ENCODE peak calls at places on chromosomes 13 and 19, in six cellular contexts. U is esophagus squamous epithelium; F is BJ; E is hippocampal formation; H is NCI-H69; O is stimulated activated CD8-positive, alpha-beta memory T cell treated with anti-CD3 and anti-CD28 coated beads, Interleukin-12 subunit alpha, Interleukin-12 subunit beta, amount 100 ng/mL, for 4 hours. A is an unnamed sample.
A peak's percentile ranks its signal among the peaks of the same experiment; 100 is the strongest.

GRCh38 chr19:709965-710714 is 1.4 kb downstream of the PALM start:
- DNase-seq in E (no peak), O (no peak), H (no peak), F (no peak), U (no peak), A (no peak)

GRCh38 chr13:31046711-31047279 is 114.3 kb downstream of the TEX26 start:
- DNase-seq in O (no peak), U (no peak), E (peak; percentile 27), F (no peak), H (peak; percentile 96), A (no peak)

GRCh38 chr13:110390572-110390971 is 83.5 kb downstream of the COL4A2 start:
- DNase-seq in U (no peak), O (no peak), E (no peak), F (no peak), H (no peak), A (no peak)

GRCh38 chr13:85379991-85380390 is 419.2 kb downstream of the SLITRK6 start:
- DNase-seq in F (no peak), U (no peak), H (no peak), E (no peak), O (no peak), A (no peak)

GRCh38 chr19:2618611-2619010 is 83.9 kb downstream of the GNG7 start:
- DNase-seq in E (no peak), H (no peak), U (no peak), F (no peak), O (peak; percentile 70), A (peak; percentile 53)

GRCh38 chr13:75864718-75865117 is 228.6 kb downstream of the LMO7 start:
- DNase-seq in E (no peak), U (no peak), H (no peak), F (no peak), O (no peak), A (no peak)

GRCh38 chr13:22040810-22041364 is 370.0 kb downstream of the FGF9 start:
- DNase-seq in E (no peak), U (no peak), H (no peak), O (no peak), F (no peak), A (no peak)

GRCh38 chr13:110593430-110594130 is 21.8 kb upstream of the NAXD start:
- DNase-seq in O (no peak), H (peak; percentile 76), U (no peak), F (no peak), E (peak; percentile 36), A (peak; percentile 25)

GRCh38 chr13:113562085-113562749 is 22.3 kb upstream of the TFDP1 start:
- DNase-seq in O (no peak), E (peak; percentile 67), U (no peak), H (peak; percentile 90), F (no peak), A (peak; percentile 16)

GRCh38 chr13:37995052-37995451 is 125.5 kb upstream of the TRPC4 start:
- DNase-seq in O (no peak), E (no peak), F (peak; percentile 5), H (peak; percentile 93), U (no peak), A (no peak)

GRCh38 chr13:109500146-109500773 is 286.1 kb downstream of the IRS2 start:
- DNase-seq in E (no peak), U (no peak), O (no peak), H (no peak), F (no peak), A (no peak)

GRCh38 chr13:28636677-28637317 is 22.1 kb upstream of the POMP start:
- DNase-seq in E (no peak), F (no peak), H (peak; percentile 19), O (peak; percentile 4), U (peak; percentile 10), A (peak; percentile 20)

GRCh38 chr13:25136872-25137623 is 35.0 kb downstream of the AMER2 start:
- DNase-seq in U (no peak), E (no peak), H (no peak), O (no peak), F (no peak), A (no peak)

GRCh38 chr19:50759886-50760285 is 10.4 kb upstream of the GPR32 start:
- DNase-seq in O (no peak), U (no peak), H (no peak), F (no peak), E (no peak), A (no peak)

GRCh38 chr19:16326401-16327130 is 1.9 kb downstream of the KLF2 start:
- DNase-seq in F (no peak), H (no peak), U (no peak), E (no peak), O (peak; percentile 28), A (peak; percentile 66)

GRCh38 chr19:38030681-38031422 is 123.8 kb downstream of the SIPA1L3 start:
- DNase-seq in U (no peak), H (no peak), E (no peak), F (no peak), O (no peak), A (no peak)

GRCh38 chr13:42990147-42990990 is 1.7 kb downstream of the EPSTI1 start:
- DNase-seq in F (no peak), H (peak; percentile 63), O (no peak), E (peak; percentile 50), U (no peak), A (no peak)

GRCh38 chr19:49573009-49573408 is 7.3 kb downstream of the NOSIP start:
- DNase-seq in O (no peak), F (no peak), H (no peak), U (no peak), E (no peak), A (no peak)

GRCh38 chr13:41563501-41564001 is 106.2 kb downstream of the RGCC start:
- DNase-seq in H (no peak), F (no peak), E (peak; percentile 73), U (no peak), O (no peak), A (no peak)

GRCh38 chr19:2722541-2723344 is 1.6 kb upstream of the DIRAS1 start:
- DNase-seq in E (no peak), H (no peak), O (no peak), U (no peak), F (peak; percentile 33), A (no peak)

GRCh38 chr19:33402421-33403220 is 29.1 kb downstream of the CEBPG start:
- DNase-seq in H (peak; percentile 20), O (no peak), F (no peak), E (no peak), U (no peak), A (no peak)

GRCh38 chr19:28794301-28794700 is 418.6 kb downstream of the UQCRFS1 start:
- DNase-seq in O (no peak), U (no peak), F (no peak), E (no peak), H (no peak), A (no peak)

GRCh38 chr13:111577429-111577828 is 257.0 kb downstream of the TEX29 start:
- DNase-seq in E (no peak), F (no peak), H (peak; percentile 93), U (no peak), O (no peak), A (no peak)

GRCh38 chr13:110831437-110832204 is 83.2 kb downstream of the ANKRD10 start:
- DNase-seq in E (no peak), O (no peak), H (no peak), U (no peak), F (no peak), A (no peak)

GRCh38 chr19:2627319-2627829 is 75.1 kb downstream of the GNG7 start:
- DNase-seq in U (peak; percentile 63), F (peak; percentile 91), O (no peak), E (peak; percentile 47), H (no peak), A (no peak)

GRCh38 chr13:113843063-113843654 is 20.7 kb downstream of the GAS6 start:
- DNase-seq in U (no peak), F (no peak), O (no peak), E (no peak), H (no peak), A (no peak)

GRCh38 chr19:4555657-4556561 is 3.6 kb downstream of the SEMA6B start:
- DNase-seq in O (no peak), F (no peak), H (peak; percentile 76), U (no peak), E (no peak), A (no peak)

GRCh38 chr19:7010722-7011593 is 10.3 kb downstream of the MBD3L2B start:
- DNase-seq in F (no peak), E (no peak), H (no peak), O (no peak), U (no peak), A (no peak)

GRCh38 chr19:18401580-18402112 is 4.2 kb upstream of the LRRC25 start:
- DNase-seq in O (no peak), U (no peak), H (peak; percentile 62), F (no peak), E (peak; percentile 37), A (no peak)

GRCh38 chr19:30696514-30696913 is 324.3 kb downstream of the ZNF536 start:
- DNase-seq in E (no peak), F (no peak), U (no peak), H (no peak), O (no peak), A (no peak)